ENCODE peak calls at places on chromosome 16, in eight cellular contexts. E is activated T-cell treated with anti-CD3 and anti-CD28 coated beads, Interleukin-2, amount 50 U/mL, for 1 hour; R is EL; A is activated CD4-positive, alpha-beta T cell treated with anti-CD3 and anti-CD28 coated beads, Interleukin-2, amount 10 ng/mL, durations not matched to agents 7 days and 5 days; U is body of pancreas; M is CD8-positive, alpha-beta memory T cell; S is KG1; O is HuH-7.5. Z is an unnamed sample.

GRCh38 chr16:56259425-56259779 is 68.1 kb downstream of the GNAO1 start:
- DNase-seq in U (no peak), A (no peak), O (no peak), S (no peak), M (no peak), R (no peak), E (no peak), Z (no peak)

GRCh38 chr16:86784267-86784626 is 205.9 kb downstream of the FOXL1 start:
- DNase-seq in O (no peak), U (no peak), S (no peak), M (no peak), E (no peak), A (no peak), R (no peak), Z (no peak)

GRCh38 chr16:22623351-22623781 is 112.7 kb downstream of the NPIPB5 start:
- DNase-seq in E (no peak), M (no peak), S (no peak), U (no peak), O (no peak), A (no peak), R (peak), Z (peak)

GRCh38 chr16:3065069-3065741 is at the start of gene IL32:
- DNase-seq in R (peak), S (no peak), A (peak), E (peak), U (peak), O (peak), M (peak), Z (peak)

GRCh38 chr16:24539850-24540484 is 601 bp downstream of the RBBP6 start:
- DNase-seq in R (no peak), E (no peak), M (peak), U (peak), S (no peak), A (peak), O (no peak), Z (no peak)

GRCh38 chr16:11497329-11497805 is 89.4 kb downstream of the LITAF start:
- DNase-seq in A (no peak), S (peak), O (peak), M (no peak), R (peak), U (peak), E (no peak), Z (peak)

GRCh38 chr16:87621976-87622713 is 19.8 kb downstream of the JPH3 start:
- DNase-seq in S (no peak), E (no peak), U (no peak), A (no peak), O (no peak), M (no peak), R (peak), Z (no peak)

GRCh38 chr16:27776556-27776955 is 226.6 kb downstream of the KATNIP start:
- DNase-seq in E (no peak), S (no peak), O (no peak), A (no peak), R (no peak), U (no peak), M (no peak), Z (no peak)

GRCh38 chr16:75798714-75799113 is 72.4 kb upstream of the CPHXL start:
- DNase-seq in S (no peak), R (no peak), U (no peak), O (no peak), A (no peak), E (no peak), M (no peak), Z (no peak)

GRCh38 chr16:1054660-1055556 is 17.6 kb upstream of the SSTR5 start:
- DNase-seq in E (peak), U (peak), M (no peak), O (peak), R (peak), S (no peak), A (peak), Z (peak)

GRCh38 chr16:78593352-78593751 is 493.9 kb downstream of the WWOX start:
- DNase-seq in A (no peak), O (no peak), M (no peak), U (no peak), R (no peak), S (no peak), E (no peak), Z (no peak)

GRCh38 chr16:8950580-8951077 is 13.1 kb downstream of the USP7 start:
- DNase-seq in R (peak), E (no peak), O (no peak), M (no peak), S (no peak), U (no peak), A (no peak), Z (peak)

GRCh38 chr16:57795431-57795878 is 6.8 kb downstream of the KIFC3 start:
- DNase-seq in M (peak), R (peak), U (peak), S (peak), E (no peak), O (peak), A (peak), Z (peak)

GRCh38 chr16:79358188-79358587 is 242.3 kb downstream of the MAF start:
- DNase-seq in O (no peak), U (no peak), A (no peak), S (no peak), E (no peak), M (no peak), R (no peak), Z (no peak)

GRCh38 chr16:8887952-8888560 is 5.9 kb downstream of the LITAFD start:
- DNase-seq in A (no peak), S (no peak), R (peak), E (no peak), O (no peak), M (no peak), U (peak), Z (peak)

GRCh38 chr16:75080205-75081029 is 36.2 kb downstream of the LDHD start:
- DNase-seq in R (peak), M (no peak), E (no peak), S (no peak), O (no peak), A (no peak), U (no peak), Z (peak)

GRCh38 chr16:79047337-79047736 is 553.2 kb downstream of the MAF start:
- DNase-seq in M (no peak), E (no peak), A (peak), O (peak), S (no peak), R (no peak), U (no peak), Z (peak)

GRCh38 chr16:67801889-67802288 is 4.5 kb downstream of the RANBP10 start:
- DNase-seq in S (no peak), M (no peak), U (no peak), A (peak), R (no peak), E (no peak), O (no peak), Z (no peak)

GRCh38 chr16:17369441-17369951 is 101.3 kb downstream of the XYLT1 start:
- DNase-seq in E (peak), U (no peak), M (peak), R (no peak), A (peak), O (no peak), S (peak), Z (no peak)

GRCh38 chr16:53904533-53904932 is 200.6 kb downstream of the FTO start:
- DNase-seq in O (no peak), S (no peak), R (no peak), A (no peak), E (no peak), U (no peak), M (no peak), Z (no peak)